ENCODE peak calls at places on chromosomes 2 and 18, in five cellular contexts. One of them, this sample, is unnamed.

GRCh38 chr2:70944291-70944690 is 8.6 kb downstream of the ATP6V1B1 start:
- DNase-seq in activated CD4-positive, alpha-beta T cell treated with anti-CD3 and anti-CD28 coated beads for 36 hours: no peak
- DNase-seq in left cardiac atrium: no peak
- DNase-seq in fibroblast of lung: no peak
- DNase-seq in fibroblast of the conjunctiva: no peak
- DNase-seq in this sample: no peak

GRCh38 chr18:60978338-60978737 is 354.9 kb upstream of the CDH20 start:
- DNase-seq in activated CD4-positive, alpha-beta T cell treated with anti-CD3 and anti-CD28 coated beads for 36 hours: no peak
- DNase-seq in left cardiac atrium: no peak
- DNase-seq in fibroblast of lung: peak
- DNase-seq in fibroblast of the conjunctiva: peak
- DNase-seq in this sample: no peak

GRCh38 chr2:72278046-72278445 is 130.4 kb upstream of the CYP26B1 start:
- DNase-seq in activated CD4-positive, alpha-beta T cell treated with anti-CD3 and anti-CD28 coated beads for 36 hours: no peak
- DNase-seq in left cardiac atrium: no peak
- DNase-seq in fibroblast of lung: peak
- DNase-seq in fibroblast of the conjunctiva: no peak
- DNase-seq in this sample: no peak

GRCh38 chr2:191688934-191689695 is 11.2 kb downstream of the NABP1 start:
- DNase-seq in activated CD4-positive, alpha-beta T cell treated with anti-CD3 and anti-CD28 coated beads for 36 hours: no peak
- DNase-seq in left cardiac atrium: no peak
- DNase-seq in fibroblast of lung: peak
- DNase-seq in fibroblast of the conjunctiva: peak
- DNase-seq in this sample: no peak

GRCh38 chr2:127580167-127581049 is 44.9 kb downstream of the MYO7B start:
- DNase-seq in activated CD4-positive, alpha-beta T cell treated with anti-CD3 and anti-CD28 coated beads for 36 hours: no peak
- DNase-seq in left cardiac atrium: no peak
- DNase-seq in fibroblast of lung: no peak
- DNase-seq in fibroblast of the conjunctiva: no peak
- DNase-seq in this sample: no peak

GRCh38 chr2:215171151-215171550 is 32.7 kb upstream of the ABCA12 start:
- DNase-seq in activated CD4-positive, alpha-beta T cell treated with anti-CD3 and anti-CD28 coated beads for 36 hours: no peak
- DNase-seq in left cardiac atrium: no peak
- DNase-seq in fibroblast of lung: peak
- DNase-seq in fibroblast of the conjunctiva: no peak
- DNase-seq in this sample: no peak

GRCh38 chr2:4110273-4110672 is 406.9 kb downstream of the DCDC2C start:
- DNase-seq in activated CD4-positive, alpha-beta T cell treated with anti-CD3 and anti-CD28 coated beads for 36 hours: no peak
- DNase-seq in left cardiac atrium: no peak
- DNase-seq in fibroblast of lung: no peak
- DNase-seq in fibroblast of the conjunctiva: no peak
- DNase-seq in this sample: no peak

GRCh38 chr2:8571792-8572499 is 109.9 kb upstream of the ID2 start:
- DNase-seq in activated CD4-positive, alpha-beta T cell treated with anti-CD3 and anti-CD28 coated beads for 36 hours: no peak
- DNase-seq in left cardiac atrium: no peak
- DNase-seq in fibroblast of lung: no peak
- DNase-seq in fibroblast of the conjunctiva: no peak
- DNase-seq in this sample: no peak

GRCh38 chr2:130852521-130853115 is 15.9 kb downstream of the ARHGEF4 start:
- DNase-seq in activated CD4-positive, alpha-beta T cell treated with anti-CD3 and anti-CD28 coated beads for 36 hours: no peak
- DNase-seq in left cardiac atrium: no peak
- DNase-seq in fibroblast of lung: no peak
- DNase-seq in fibroblast of the conjunctiva: no peak
- DNase-seq in this sample: no peak

GRCh38 chr2:145524836-145525235 is 1004.9 kb upstream of the ZEB2 start:
- DNase-seq in activated CD4-positive, alpha-beta T cell treated with anti-CD3 and anti-CD28 coated beads for 36 hours: no peak
- DNase-seq in left cardiac atrium: no peak
- DNase-seq in fibroblast of lung: no peak
- DNase-seq in fibroblast of the conjunctiva: no peak
- DNase-seq in this sample: no peak

GRCh38 chr2:231935207-231935524 is 9.0 kb upstream of the NPPC start:
- DNase-seq in activated CD4-positive, alpha-beta T cell treated with anti-CD3 and anti-CD28 coated beads for 36 hours: no peak
- DNase-seq in left cardiac atrium: no peak
- DNase-seq in fibroblast of lung: no peak
- DNase-seq in fibroblast of the conjunctiva: no peak
- DNase-seq in this sample: no peak

GRCh38 chr2:239065962-239066361 is 218.1 kb downstream of the TWIST2 start:
- DNase-seq in activated CD4-positive, alpha-beta T cell treated with anti-CD3 and anti-CD28 coated beads for 36 hours: no peak
- DNase-seq in left cardiac atrium: no peak
- DNase-seq in fibroblast of lung: no peak
- DNase-seq in fibroblast of the conjunctiva: no peak
- DNase-seq in this sample: no peak

GRCh38 chr2:190882831-190883582 is 2.4 kb downstream of the GLS start:
- DNase-seq in activated CD4-positive, alpha-beta T cell treated with anti-CD3 and anti-CD28 coated beads for 36 hours: no peak
- DNase-seq in left cardiac atrium: no peak
- DNase-seq in fibroblast of lung: no peak
- DNase-seq in fibroblast of the conjunctiva: no peak
- DNase-seq in this sample: no peak

GRCh38 chr2:95401480-95401879 is 1.0 kb upstream of the FAHD2A start:
- DNase-seq in activated CD4-positive, alpha-beta T cell treated with anti-CD3 and anti-CD28 coated beads for 36 hours: no peak
- DNase-seq in left cardiac atrium: no peak
- DNase-seq in fibroblast of lung: no peak
- DNase-seq in fibroblast of the conjunctiva: no peak
- DNase-seq in this sample: no peak

GRCh38 chr2:159506764-159507406 is 109.5 kb downstream of the BAZ2B start:
- DNase-seq in activated CD4-positive, alpha-beta T cell treated with anti-CD3 and anti-CD28 coated beads for 36 hours: no peak
- DNase-seq in left cardiac atrium: no peak
- DNase-seq in fibroblast of lung: no peak
- DNase-seq in fibroblast of the conjunctiva: no peak
- DNase-seq in this sample: no peak

GRCh38 chr2:10361220-10361588 is 58.5 kb downstream of the HPCAL1 start:
- DNase-seq in activated CD4-positive, alpha-beta T cell treated with anti-CD3 and anti-CD28 coated beads for 36 hours: no peak
- DNase-seq in left cardiac atrium: no peak
- DNase-seq in fibroblast of lung: peak
- DNase-seq in fibroblast of the conjunctiva: no peak
- DNase-seq in this sample: no peak

GRCh38 chr2:236748385-236748784 is 178.8 kb downstream of the ACKR3 start:
- DNase-seq in activated CD4-positive, alpha-beta T cell treated with anti-CD3 and anti-CD28 coated beads for 36 hours: no peak
- DNase-seq in left cardiac atrium: peak
- DNase-seq in fibroblast of lung: peak
- DNase-seq in fibroblast of the conjunctiva: no peak
- DNase-seq in this sample: no peak

GRCh38 chr2:189261431-189261841 is 81.9 kb upstream of the COL5A2 start:
- DNase-seq in activated CD4-positive, alpha-beta T cell treated with anti-CD3 and anti-CD28 coated beads for 36 hours: no peak
- DNase-seq in left cardiac atrium: no peak
- DNase-seq in fibroblast of lung: peak
- DNase-seq in fibroblast of the conjunctiva: peak
- DNase-seq in this sample: no peak

This sample was measured in activated CD4-positive, alpha-beta memory T cell treated with anti-CD3 and anti-CD28 coated beads for 36 hours.